ENCODE peak calls at places on chromosomes 16 and 17, in ten cellular contexts. K is aorta; L is activated CD8-positive, alpha-beta memory T cell treated with anti-CD3 and anti-CD28 coated beads for 1 hour; Z is kidney epithelial cell; W is AG04450; E is SHP77; U is CD8-positive, alpha-beta memory T cell; B is skeletal muscle cell; Q is stimulated activated CD4-positive, alpha-beta T cell treated with anti-CD3 and anti-CD28 coated beads, TNF-alpha, amount 100 ng/mL, for 1 hour; R is fibroblast of lung. I is an unnamed sample.

GRCh38 chr17:27824176-27824575 is 23.8 kb upstream of the NOS2 start:
- DNase-seq in W (no peak), U (no peak), L (no peak), B (no peak), E (no peak), K (no peak), Z (no peak), R (no peak), Q (no peak), I (no peak)

GRCh38 chr17:51992864-51993413 is 165.6 kb downstream of the CA10 start:
- DNase-seq in L (no peak), E (no peak), Z (no peak), Q (no peak), B (no peak), U (no peak), W (no peak), K (no peak), R (no peak), I (no peak)

GRCh38 chr16:70577256-70577698 is 53.7 kb downstream of the SF3B3 start:
- DNase-seq in R (peak; percentile 80), L (no peak), E (no peak), U (no peak), Q (no peak), B (peak; percentile 55), Z (peak; percentile 50), K (peak; percentile 90), W (no peak), I (no peak)

GRCh38 chr17:57940653-57941329 is 14.4 kb downstream of the CUEDC1 start:
- DNase-seq in U (no peak), Q (no peak), E (peak; percentile 71), W (no peak), R (no peak), Z (no peak), K (no peak), B (no peak), L (no peak), I (no peak)

GRCh38 chr16:65532218-65532617 is 410.4 kb upstream of the CDH11 start:
- DNase-seq in Z (no peak), U (no peak), K (no peak), L (no peak), R (no peak), E (no peak), Q (no peak), B (no peak), W (no peak), I (no peak)

GRCh38 chr16:12235110-12235509 is 258.6 kb downstream of the SNX29 start:
- DNase-seq in L (no peak), R (no peak), W (no peak), Q (no peak), Z (no peak), U (no peak), K (no peak), E (no peak), B (no peak), I (no peak)

GRCh38 chr17:49312722-49313121 is 49.3 kb downstream of the ZNF652 start:
- DNase-seq in E (no peak), K (no peak), B (no peak), L (no peak), Z (no peak), Q (no peak), U (no peak), W (no peak), R (no peak), I (no peak)

GRCh38 chr16:3732171-3732570 is 14.8 kb upstream of the TRAP1 start:
- DNase-seq in R (no peak), W (no peak), Z (no peak), E (no peak), U (no peak), B (no peak), L (no peak), K (peak; percentile 45), Q (no peak), I (no peak)

GRCh38 chr17:57861000-57861736 is 11.3 kb upstream of the MRPS23 start:
- DNase-seq in Q (peak; percentile 8), B (no peak), U (peak; percentile 22), E (no peak), W (no peak), R (peak; percentile 59), L (no peak), Z (no peak), K (peak; percentile 81), I (peak; percentile 17)

GRCh38 chr16:19384656-19385055 is 33.0 kb upstream of the TMC5 start:
- DNase-seq in K (no peak), W (no peak), Z (no peak), E (no peak), L (no peak), U (no peak), R (no peak), B (no peak), Q (no peak), I (no peak)

GRCh38 chr16:64882385-64882784 is 239.5 kb downstream of the CDH11 start:
- DNase-seq in Q (no peak), B (peak; percentile 28), U (no peak), W (no peak), E (no peak), Z (no peak), L (no peak), K (no peak), R (no peak), I (no peak)

GRCh38 chr17:17666111-17666714 is 15.0 kb upstream of the RAI1 start:
- DNase-seq in W (no peak), R (peak; percentile 81), U (no peak), Q (no peak), K (no peak), E (peak; percentile 27), Z (no peak), L (no peak), B (no peak), I (no peak)

GRCh38 chr16:50878536-50878935 is 136.7 kb downstream of the CYLD start:
- DNase-seq in R (no peak), W (no peak), Z (no peak), K (no peak), Q (no peak), E (no peak), B (no peak), U (no peak), L (no peak), I (no peak)

GRCh38 chr17:16066125-16066524 is 66.5 kb downstream of the TTC19 start:
- DNase-seq in R (no peak), B (no peak), U (no peak), K (no peak), W (no peak), L (no peak), E (no peak), Q (no peak), Z (no peak), I (no peak)

GRCh38 chr17:10151667-10152496 is 46.5 kb downstream of the GAS7 start:
- DNase-seq in U (peak; percentile 16), E (no peak), W (no peak), K (peak; percentile 10), Z (no peak), R (peak; percentile 29), L (no peak), Q (no peak), B (no peak), I (no peak)

GRCh38 chr17:6461792-6462524 is 17.7 kb downstream of the PIMREG start:
- DNase-seq in R (no peak), L (no peak), W (no peak), B (no peak), E (no peak), U (no peak), Q (no peak), K (peak; percentile 16), Z (no peak), I (no peak)

GRCh38 chr17:73293031-73293430 is 18.8 kb downstream of the CDC42EP4 start:
- DNase-seq in Q (no peak), U (no peak), R (no peak), W (no peak), E (no peak), Z (no peak), L (no peak), K (no peak), B (no peak), I (no peak)

GRCh38 chr16:66474750-66475199 is 47.7 kb downstream of the BEAN1 start:
- DNase-seq in L (peak; percentile 23), Q (peak; percentile 13), U (peak; percentile 67), R (no peak), K (no peak), E (peak; percentile 80), B (no peak), Z (no peak), W (no peak), I (peak; percentile 32)

GRCh38 chr17:78559749-78560368 is 17.3 kb downstream of the DNAH17 start:
- DNase-seq in Q (no peak), L (no peak), W (no peak), U (no peak), R (no peak), K (no peak), E (no peak), B (no peak), Z (no peak), I (no peak)

GRCh38 chr17:39659286-39660010 is 5.7 kb upstream of the TCAP start:
- DNase-seq in K (no peak), E (no peak), U (no peak), Z (no peak), W (no peak), L (no peak), R (no peak), B (no peak), Q (no peak), I (no peak)

GRCh38 chr16:67449328-67449727 is 18.4 kb downstream of the HSD11B2 start:
- DNase-seq in B (no peak), E (peak; percentile 83), L (no peak), W (no peak), K (no peak), U (no peak), R (no peak), Q (no peak), Z (no peak), I (no peak)

GRCh38 chr17:15453246-15453645 is 14.2 kb downstream of the CDRT4 start:
- DNase-seq in R (peak; percentile 73), W (no peak), L (no peak), K (no peak), Z (no peak), Q (no peak), B (no peak), E (no peak), U (no peak), I (no peak)

GRCh38 chr16:28587386-28587785 is 9.5 kb downstream of the SULT1A2 start:
- DNase-seq in U (no peak), B (no peak), R (no peak), E (no peak), W (no peak), Q (no peak), L (no peak), Z (no peak), K (no peak), I (no peak)

GRCh38 chr17:30970757-30971567 is at the start of gene RNF135:
- DNase-seq in E (no peak), R (peak; percentile 88), K (peak; percentile 94), B (peak; percentile 57), U (peak; percentile 48), L (peak; percentile 37), Q (no peak), Z (peak; percentile 35), W (peak; percentile 59), I (peak; percentile 12)

GRCh38 chr16:82694239-82694874 is 67.6 kb downstream of the CDH13 start:
- DNase-seq in W (no peak), U (no peak), R (peak; percentile 85), Q (no peak), L (no peak), B (peak; percentile 27), E (no peak), Z (no peak), K (no peak), I (no peak)

GRCh38 chr16:31202402-31203385 is at the start of gene PYCARD:
- DNase-seq in W (no peak), K (peak; percentile 86), L (no peak), B (no peak), Z (no peak), E (no peak), U (peak; percentile 31), R (peak; percentile 43), Q (no peak), I (peak; percentile 20)

GRCh38 chr16:26569793-26570192 is 496.9 kb upstream of the C16orf82 start:
- DNase-seq in B (no peak), U (no peak), R (no peak), W (no peak), K (no peak), L (no peak), Z (no peak), Q (no peak), E (peak; percentile 74), I (no peak)

GRCh38 chr17:28426081-28426519 is 20.1 kb upstream of the SLC46A1 start:
- DNase-seq in L (no peak), E (no peak), U (no peak), B (no peak), Q (no peak), R (no peak), Z (no peak), K (no peak), W (no peak), I (no peak)

I was measured in effector memory CD4-positive, alpha-beta T cell.